ENCODE peak calls at places on chromosomes 11 and 22, in six cellular contexts. Q is spleen, H is stomach, W is HCT116, G is K562, J is vagina. N is an unnamed sample.
A peak's percentile ranks its signal among the peaks of the same experiment; 100 is the strongest.

GRCh38 chr22:33054276-33054675 is 3.9 kb downstream of the SYN3 start:
- DNase-seq in H (no peak), G (no peak), J (no peak), W (no peak), Q (no peak), N (no peak)

GRCh38 chr22:36928826-36929535 is 15.6 kb downstream of the CSF2RB start:
- DNase-seq in H (no peak), Q (no peak), J (no peak), G (no peak), W (no peak), N (no peak)

GRCh38 chr22:38258895-38259294 is 13.9 kb downstream of the TMEM184B start:
- DNase-seq in Q (no peak), W (no peak), H (no peak), G (peak; percentile 33), J (no peak), N (no peak)

GRCh38 chr11:22192289-22192641 is 620 bp upstream of the ANO5 start:
- DNase-seq in Q (no peak), W (no peak), J (no peak), G (peak; percentile 19), H (peak; percentile 25), N (no peak)

GRCh38 chr22:35452351-35452781 is 52.4 kb downstream of the MCM5 start:
- DNase-seq in H (peak; percentile 86), J (no peak), Q (no peak), W (no peak), G (no peak), N (peak; percentile 86)

GRCh38 chr11:122317337-122317736 is 201.3 kb upstream of the BLID start:
- DNase-seq in J (no peak), G (no peak), W (no peak), Q (no peak), H (no peak), N (no peak)

GRCh38 chr22:31343235-31344191 is 2.6 kb downstream of the PATZ1 start:
- DNase-seq in W (no peak), H (peak; percentile 93), Q (peak; percentile 76), G (no peak), J (no peak), N (peak; percentile 89)

GRCh38 chr11:57900315-57900714 is 123.4 kb upstream of the OR9Q1 start:
- DNase-seq in H (no peak), J (no peak), G (no peak), W (no peak), Q (no peak), N (no peak)

GRCh38 chr11:125402436-125402835 is 93.6 kb downstream of the FEZ1 start:
- DNase-seq in G (no peak), Q (peak; percentile 4), W (no peak), J (no peak), H (no peak), N (no peak)

GRCh38 chr22:19853879-19854777 is 546 bp downstream of the GNB1L start:
- DNase-seq in W (peak; percentile 2), J (peak; percentile 93), H (peak; percentile 25), G (peak; percentile 68), Q (peak; percentile 74), N (no peak)

GRCh38 chr11:122791836-122792235 is 46.5 kb upstream of the CRTAM start:
- DNase-seq in W (no peak), H (no peak), G (no peak), J (no peak), Q (no peak), N (no peak)

GRCh38 chr11:72005347-72006260 is 6.9 kb downstream of the IL18BP start:
- DNase-seq in W (no peak), J (no peak), Q (no peak), H (no peak), G (no peak), N (no peak)

GRCh38 chr11:61683961-61684869 is 4.0 kb downstream of the DAGLA start:
- DNase-seq in J (no peak), H (no peak), W (no peak), G (no peak), Q (no peak), N (no peak)

GRCh38 chr11:44733877-44734276 is 7.1 kb downstream of the TSPAN18 start:
- DNase-seq in J (no peak), H (no peak), Q (no peak), W (no peak), G (no peak), N (no peak)

GRCh38 chr22:30483169-30483568 is 11.4 kb upstream of the SEC14L3 start:
- DNase-seq in H (no peak), Q (no peak), W (no peak), J (no peak), G (no peak), N (no peak)

GRCh38 chr11:123799438-123799837 is 6.7 kb downstream of the OR6M1 start:
- DNase-seq in W (no peak), Q (no peak), G (no peak), J (no peak), H (no peak), N (no peak)

GRCh38 chr22:36331912-36332622 is 55.7 kb downstream of the MYH9 start:
- DNase-seq in J (no peak), W (no peak), G (no peak), H (peak; percentile 69), Q (peak; percentile 95), N (peak; percentile 71)

GRCh38 chr11:64869571-64870175 is 8.7 kb downstream of the EHD1 start:
- DNase-seq in J (no peak), H (no peak), W (no peak), G (no peak), Q (peak; percentile 86), N (no peak)
- TF ChIP-seq POLR2AphosphoS5 in J (no peak), H (no peak), W (no peak), G (no peak), Q (peak; percentile 62), N (no peak)

DNA sequence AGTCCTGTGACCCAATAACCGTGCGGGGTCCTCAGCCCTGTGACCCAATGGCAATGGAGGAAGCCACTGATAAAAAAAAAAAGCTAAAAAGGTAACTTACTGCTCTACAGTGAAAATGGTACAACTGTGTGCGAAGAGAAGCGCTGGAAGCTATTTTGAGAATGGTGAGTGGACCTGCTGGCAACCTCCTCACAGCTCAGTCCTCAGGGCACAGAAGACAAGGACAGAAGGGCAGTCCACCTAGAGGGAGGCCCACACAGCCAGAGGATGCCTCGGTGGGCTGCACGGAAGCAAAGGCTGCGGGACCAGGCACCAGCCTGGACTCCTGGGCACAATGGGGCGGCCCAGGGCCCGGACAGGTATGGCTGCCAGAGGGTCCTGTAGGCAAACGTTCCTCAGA is 35.6 kb downstream of the BRD1 start:
- DNase-seq in W (no peak), G (no peak), H (no peak), J (no peak), Q (no peak), N (no peak)
- TF ChIP-seq POLR2AphosphoS5 in W (no peak), G (no peak), H (no peak), J (no peak), Q (peak; percentile 28), N (no peak)

DNA sequence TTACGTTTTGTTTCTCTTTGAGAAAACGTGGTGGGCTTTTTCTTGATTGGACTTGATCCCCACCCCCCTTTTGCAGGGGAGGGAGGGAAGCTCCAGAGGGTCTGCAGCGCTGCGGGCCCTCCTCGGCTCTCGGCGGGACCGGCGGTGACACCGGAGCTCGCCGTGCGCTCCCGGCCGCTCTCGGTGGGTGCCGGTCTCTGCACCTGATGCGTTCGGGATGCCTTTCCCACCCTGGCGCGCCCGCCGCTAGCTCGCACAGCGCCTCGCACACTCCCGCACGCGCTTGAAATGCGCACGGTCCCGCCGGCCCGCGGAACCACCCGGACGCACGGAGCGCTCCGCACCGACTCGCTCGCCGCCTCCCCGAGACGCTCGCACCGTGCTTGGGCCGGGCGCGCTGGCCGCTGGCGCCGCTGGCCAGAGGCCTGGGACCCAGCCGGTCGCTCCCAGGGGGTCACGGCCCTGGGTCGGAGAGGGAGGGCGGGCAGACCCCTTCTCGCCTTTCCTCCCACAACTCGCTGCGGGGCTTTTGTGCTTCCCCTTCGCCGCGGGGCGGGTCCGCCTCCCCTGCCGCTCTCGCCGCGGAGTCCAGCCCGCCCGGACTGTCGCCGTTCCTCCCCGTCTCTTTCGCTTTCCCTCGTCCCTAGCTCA is 1.0 kb downstream of the ZBTB16 start:
- DNase-seq in W (no peak), J (no peak), G (no peak), Q (peak; percentile 91), H (peak; percentile 45), N (no peak)
- TF ChIP-seq POLR2AphosphoS5 in W (no peak), J (no peak), G (no peak), Q (peak; percentile 77), H (no peak), N (no peak)

GRCh38 chr22:45552580-45553332 is 50.1 kb downstream of the FBLN1 start:
- DNase-seq in W (no peak), G (no peak), Q (no peak), H (peak; percentile 30), J (no peak), N (no peak)
- TF ChIP-seq POLR2AphosphoS5 in W (no peak), G (no peak), Q (peak; percentile 82), H (no peak), J (no peak), N (no peak)

GRCh38 chr22:46737105-46737975 is 712 bp downstream of the CERK start:
- DNase-seq in Q (peak; percentile 90), W (no peak), G (peak; percentile 54), J (no peak), H (no peak), N (no peak)

GRCh38 chr22:46735747-46736608 is 2.1 kb downstream of the CERK start:
- DNase-seq in H (no peak), Q (no peak), W (no peak), G (no peak), J (no peak), N (no peak)

GRCh38 chr22:46736705-46737104 is 1.3 kb downstream of the CERK start:
- DNase-seq in W (no peak), J (no peak), H (no peak), Q (no peak), G (no peak), N (no peak)

GRCh38 chr22:46732513-46732912 is 5.5 kb downstream of the CERK start:
- DNase-seq in H (no peak), G (no peak), J (no peak), Q (no peak), W (no peak), N (no peak)

GRCh38 chr22:46734830-46735453 is 3.1 kb downstream of the CERK start:
- DNase-seq in Q (peak; percentile 93), J (no peak), G (no peak), W (no peak), H (peak; percentile 56), N (no peak)
- TF ChIP-seq POLR2AphosphoS5 in Q (peak; percentile 81), J (no peak), G (no peak), W (no peak), H (no peak), N (no peak)